ENCODE peak calls at places on chromosomes 6 and 20, in six cellular contexts. G is NCI-H69, P is Caki2, U is gastrocnemius medialis, J is HTR-8/SVneo, N is ureter. Q is an unnamed sample.

GRCh38 chr6:106823732-106824351 is 150.7 kb downstream of the CD24 start:
- DNase-seq in U (no peak), N (no peak), P (no peak), G (no peak), J (no peak), Q (peak; percentile 68)

GRCh38 chr20:38353298-38353697 is 7.0 kb downstream of the LBP start:
- DNase-seq in G (no peak), N (no peak), U (no peak), J (no peak), P (no peak), Q (no peak)

GRCh38 chr20:51541189-51542032 is 1.1 kb downstream of the NFATC2 start:
- DNase-seq in P (peak; percentile 61), J (no peak), U (peak; percentile 42), G (no peak), N (peak; percentile 83), Q (peak; percentile 80)

GRCh38 chr6:127102859-127103258 is 15.6 kb upstream of the RSPO3 start:
- DNase-seq in N (no peak), G (no peak), P (no peak), J (no peak), U (no peak), Q (no peak)

GRCh38 chr6:70686548-70687133 is 19.0 kb downstream of the SMAP1 start:
- DNase-seq in N (no peak), P (no peak), G (peak; percentile 59), U (no peak), J (no peak), Q (no peak)

GRCh38 chr20:25082498-25082873 is 545 bp upstream of the VSX1 start:
- DNase-seq in U (no peak), P (no peak), J (no peak), N (no peak), G (no peak), Q (no peak)

GRCh38 chr6:1614448-1614766 is 4.7 kb downstream of the FOXC1 start:
- DNase-seq in J (no peak), U (no peak), N (no peak), G (no peak), P (no peak), Q (no peak)

GRCh38 chr6:46584586-46584985 is 68.0 kb downstream of the CYP39A1 start:
- DNase-seq in N (no peak), G (no peak), J (no peak), P (no peak), U (no peak), Q (no peak)

Q was measured in stomach.